ENCODE peak calls at places on chromosomes 6 and 20, in four cellular contexts. One of them, this sample, is unnamed.

GRCh38 chr6:15063253-15063853 is 182.5 kb upstream of the JARID2 start:
- DNase-seq in CD4-positive, CD25-positive, alpha-beta regulatory T cell: no peak
- DNase-seq in uterus: no peak
- DNase-seq in heart right ventricle: peak; percentile 26
- DNase-seq in this sample: no peak

GRCh38 chr20:37239026-37239451 is 22.6 kb downstream of the GHRH start:
- DNase-seq in heart right ventricle: no peak
- DNase-seq in CD4-positive, CD25-positive, alpha-beta regulatory T cell: no peak
- DNase-seq in uterus: no peak
- DNase-seq in this sample: no peak

GRCh38 chr6:167311286-167311685 is 13.6 kb upstream of the TTLL2 start:
- DNase-seq in heart right ventricle: no peak
- DNase-seq in CD4-positive, CD25-positive, alpha-beta regulatory T cell: no peak
- DNase-seq in uterus: peak; percentile 64
- DNase-seq in this sample: no peak

GRCh38 chr6:4987427-4987826 is 16.4 kb downstream of the RPP40 start:
- DNase-seq in uterus: no peak
- DNase-seq in heart right ventricle: no peak
- DNase-seq in CD4-positive, CD25-positive, alpha-beta regulatory T cell: no peak
- DNase-seq in this sample: no peak

GRCh38 chr20:25058797-25059486 is 1.0 kb upstream of the ACSS1 start:
- DNase-seq in CD4-positive, CD25-positive, alpha-beta regulatory T cell: no peak
- DNase-seq in heart right ventricle: no peak
- DNase-seq in uterus: peak; percentile 57
- DNase-seq in this sample: no peak

GRCh38 chr6:151561238-151561637 is 67.4 kb downstream of the CCDC170 start:
- DNase-seq in CD4-positive, CD25-positive, alpha-beta regulatory T cell: no peak
- DNase-seq in heart right ventricle: no peak
- DNase-seq in uterus: no peak
- DNase-seq in this sample: no peak

GRCh38 chr6:6713660-6714446 is 125.3 kb downstream of the LY86 start:
- DNase-seq in CD4-positive, CD25-positive, alpha-beta regulatory T cell: no peak
- DNase-seq in heart right ventricle: no peak
- DNase-seq in uterus: no peak
- DNase-seq in this sample: no peak

GRCh38 chr6:30981942-30982772 is 1.4 kb upstream of the MUC21 start:
- DNase-seq in uterus: peak; percentile 24
- DNase-seq in CD4-positive, CD25-positive, alpha-beta regulatory T cell: no peak
- DNase-seq in heart right ventricle: no peak
- DNase-seq in this sample: no peak

GRCh38 chr6:107230024-107230423 is 114.7 kb upstream of the BEND3 start:
- DNase-seq in uterus: no peak
- DNase-seq in CD4-positive, CD25-positive, alpha-beta regulatory T cell: no peak
- DNase-seq in heart right ventricle: no peak
- DNase-seq in this sample: no peak

GRCh38 chr6:117776441-117776840 is 101.2 kb downstream of the NUS1 start:
- DNase-seq in CD4-positive, CD25-positive, alpha-beta regulatory T cell: no peak
- DNase-seq in uterus: no peak
- DNase-seq in heart right ventricle: no peak
- DNase-seq in this sample: peak; percentile 10

GRCh38 chr6:170062209-170062903 is 228.5 kb downstream of the DLL1 start:
- DNase-seq in uterus: peak; percentile 3
- DNase-seq in CD4-positive, CD25-positive, alpha-beta regulatory T cell: no peak
- DNase-seq in heart right ventricle: no peak
- DNase-seq in this sample: no peak

GRCh38 chr6:46985943-46986342 is 56.2 kb downstream of the ADGRF1 start:
- DNase-seq in CD4-positive, CD25-positive, alpha-beta regulatory T cell: no peak
- DNase-seq in uterus: no peak
- DNase-seq in heart right ventricle: no peak
- DNase-seq in this sample: no peak

GRCh38 chr6:26596579-26597388 is at the start of gene ABT1:
- DNase-seq in uterus: peak; percentile 98
- DNase-seq in CD4-positive, CD25-positive, alpha-beta regulatory T cell: peak; percentile 95
- DNase-seq in heart right ventricle: peak; percentile 97
- DNase-seq in this sample: peak; percentile 96

GRCh38 chr6:122645256-122645655 is 35.1 kb downstream of the PKIB start:
- DNase-seq in uterus: no peak
- DNase-seq in CD4-positive, CD25-positive, alpha-beta regulatory T cell: no peak
- DNase-seq in heart right ventricle: no peak
- DNase-seq in this sample: no peak

GRCh38 chr6:22601941-22602340 is 32.6 kb downstream of the HDGFL1 start:
- DNase-seq in heart right ventricle: no peak
- DNase-seq in uterus: no peak
- DNase-seq in CD4-positive, CD25-positive, alpha-beta regulatory T cell: no peak
- DNase-seq in this sample: peak; percentile 6
- H3K4me3 ChIP-seq in heart right ventricle: no peak overlapping the region
- H3K4me3 ChIP-seq in uterus: no peak overlapping the region
- H3K4me3 ChIP-seq in CD4-positive, CD25-positive, alpha-beta regulatory T cell: no peak overlapping the region
- H3K4me3 ChIP-seq in this sample: no peak overlapping the region

GRCh38 chr6:138502546-138502945 is 3.3 kb upstream of the NHSL1 start:
- DNase-seq in heart right ventricle: no peak
- DNase-seq in CD4-positive, CD25-positive, alpha-beta regulatory T cell: no peak
- DNase-seq in uterus: no peak
- DNase-seq in this sample: no peak

GRCh38 chr6:138500045-138500665 is 861 bp upstream of the NHSL1 start:
- DNase-seq in CD4-positive, CD25-positive, alpha-beta regulatory T cell: no peak
- DNase-seq in uterus: no peak
- DNase-seq in heart right ventricle: no peak
- DNase-seq in this sample: no peak

GRCh38 chr6:138499303-138499991 is at the start of gene NHSL1:
- DNase-seq in uterus: no peak
- DNase-seq in heart right ventricle: no peak
- DNase-seq in CD4-positive, CD25-positive, alpha-beta regulatory T cell: no peak
- DNase-seq in this sample: no peak

GRCh38 chr6:138498575-138499302 is 555 bp downstream of the NHSL1 start:
- DNase-seq in heart right ventricle: no peak
- DNase-seq in uterus: no peak
- DNase-seq in CD4-positive, CD25-positive, alpha-beta regulatory T cell: no peak
- DNase-seq in this sample: no peak

GRCh38 chr6:138500867-138501446 is 1.7 kb upstream of the NHSL1 start:
- DNase-seq in uterus: no peak
- DNase-seq in heart right ventricle: no peak
- DNase-seq in CD4-positive, CD25-positive, alpha-beta regulatory T cell: no peak
- DNase-seq in this sample: no peak
- H3K4me3 ChIP-seq in uterus: no peak overlapping the region
- H3K4me3 ChIP-seq in heart right ventricle: no peak overlapping the region
- H3K4me3 ChIP-seq in CD4-positive, CD25-positive, alpha-beta regulatory T cell: no peak overlapping the region
- H3K4me3 ChIP-seq in this sample: no peak overlapping the region

DNA sequence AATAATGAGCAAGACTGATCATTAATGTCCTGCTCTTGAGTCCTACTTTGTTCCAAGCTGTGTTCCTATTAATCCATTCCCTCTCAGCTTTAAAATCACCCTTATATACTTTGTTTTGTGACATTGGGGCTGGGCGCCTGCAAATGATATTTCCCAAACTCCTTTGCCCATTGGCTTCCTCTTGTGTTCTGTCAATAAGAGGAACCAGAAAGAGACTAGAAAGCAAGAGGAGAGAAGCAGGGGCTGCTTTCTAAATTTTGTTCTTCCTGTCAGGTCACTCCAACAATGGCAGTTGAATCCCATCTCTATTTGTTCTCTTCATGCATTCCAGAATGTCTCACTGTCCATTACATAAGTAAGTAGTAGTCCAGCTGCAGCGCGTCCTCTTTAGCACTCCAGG is 21.6 kb upstream of the TRIM27 start:
- DNase-seq in CD4-positive, CD25-positive, alpha-beta regulatory T cell: no peak
- DNase-seq in heart right ventricle: no peak
- DNase-seq in uterus: no peak
- DNase-seq in this sample: no peak
- H3K4me3 ChIP-seq in CD4-positive, CD25-positive, alpha-beta regulatory T cell: no peak overlapping the region
- H3K4me3 ChIP-seq in heart right ventricle: no peak overlapping the region
- H3K4me3 ChIP-seq in uterus: no peak overlapping the region
- H3K4me3 ChIP-seq in this sample: no peak overlapping the region

DNA sequence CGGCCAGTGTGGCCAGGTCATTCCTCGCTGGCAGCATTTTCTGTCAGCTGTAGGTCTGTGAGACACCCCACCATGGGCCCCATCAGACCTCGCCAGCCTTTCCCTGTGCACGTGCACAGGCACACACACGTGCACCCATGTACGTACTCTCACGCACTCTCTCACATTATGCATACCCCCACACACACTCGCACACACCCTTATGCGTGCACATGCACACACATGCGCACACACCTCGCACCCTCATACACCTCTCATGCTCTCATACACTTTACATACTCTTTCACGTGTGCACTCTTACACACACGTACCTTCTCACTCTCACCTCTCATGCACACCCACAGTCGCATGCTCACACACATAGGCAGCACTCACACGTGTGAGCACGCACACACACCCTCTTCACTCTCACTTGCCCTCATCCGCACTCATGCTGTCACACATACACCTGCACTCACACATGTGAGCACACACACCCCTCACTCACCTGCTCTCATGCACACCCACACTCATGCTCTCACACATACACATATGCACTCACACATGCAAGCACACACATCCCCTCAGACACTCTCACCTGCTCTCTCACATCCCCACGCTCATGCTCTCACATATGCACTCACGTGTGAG is 46.7 kb downstream of the SNX9 start:
- DNase-seq in uterus: no peak
- DNase-seq in heart right ventricle: no peak
- DNase-seq in CD4-positive, CD25-positive, alpha-beta regulatory T cell: no peak
- DNase-seq in this sample: no peak
- H3K4me3 ChIP-seq in uterus: no peak overlapping the region
- H3K4me3 ChIP-seq in heart right ventricle: no peak overlapping the region
- H3K4me3 ChIP-seq in CD4-positive, CD25-positive, alpha-beta regulatory T cell: no peak overlapping the region
- H3K4me3 ChIP-seq in this sample: no peak overlapping the region

GRCh38 chr20:51021067-51022025 is 1.6 kb downstream of the KCNG1 start:
- DNase-seq in heart right ventricle: no peak
- DNase-seq in uterus: no peak
- DNase-seq in CD4-positive, CD25-positive, alpha-beta regulatory T cell: no peak
- DNase-seq in this sample: no peak

GRCh38 chr20:51022227-51022802 is 592 bp downstream of the KCNG1 start:
- DNase-seq in CD4-positive, CD25-positive, alpha-beta regulatory T cell: no peak
- DNase-seq in uterus: no peak
- DNase-seq in heart right ventricle: no peak
- DNase-seq in this sample: no peak

GRCh38 chr20:51024761-51025160 is 1.9 kb upstream of the KCNG1 start:
- DNase-seq in heart right ventricle: no peak
- DNase-seq in CD4-positive, CD25-positive, alpha-beta regulatory T cell: no peak
- DNase-seq in uterus: no peak
- DNase-seq in this sample: no peak

GRCh38 chr20:51022803-51023616 is at the start of gene KCNG1:
- DNase-seq in CD4-positive, CD25-positive, alpha-beta regulatory T cell: no peak
- DNase-seq in heart right ventricle: peak; percentile 70
- DNase-seq in uterus: peak; percentile 62
- DNase-seq in this sample: no peak

GRCh38 chr20:51023617-51024155 is 779 bp upstream of the KCNG1 start:
- DNase-seq in heart right ventricle: no peak
- DNase-seq in uterus: no peak
- DNase-seq in CD4-positive, CD25-positive, alpha-beta regulatory T cell: no peak
- DNase-seq in this sample: no peak
- H3K4me3 ChIP-seq in heart right ventricle: peak overlapping the region; percentile 52
- H3K4me3 ChIP-seq in uterus: peak overlapping the region; percentile 52
- H3K4me3 ChIP-seq in CD4-positive, CD25-positive, alpha-beta regulatory T cell: no peak overlapping the region
- H3K4me3 ChIP-seq in this sample: no peak overlapping the region

DNA sequence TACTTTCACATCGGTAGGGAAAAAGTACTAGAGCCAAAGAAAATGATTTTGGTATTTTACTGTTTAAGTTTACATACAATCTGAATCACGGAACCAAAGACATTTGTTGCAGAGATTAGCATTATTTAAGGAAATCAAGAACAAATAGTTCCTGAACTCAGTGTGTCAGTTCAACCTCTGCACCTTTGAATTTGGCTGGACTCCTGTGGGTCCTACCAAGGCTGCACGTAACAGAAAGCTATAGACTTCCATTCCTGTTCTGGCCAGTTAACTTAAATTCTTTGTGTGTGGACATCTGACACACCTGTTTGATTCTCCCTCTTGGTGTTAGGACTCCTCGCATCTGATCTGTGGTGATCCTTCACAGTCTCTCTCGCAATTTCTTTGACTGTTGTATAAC is 69.6 kb downstream of the MACROD2 start:
- DNase-seq in CD4-positive, CD25-positive, alpha-beta regulatory T cell: no peak
- DNase-seq in uterus: no peak
- DNase-seq in heart right ventricle: no peak
- DNase-seq in this sample: no peak
- H3K4me3 ChIP-seq in CD4-positive, CD25-positive, alpha-beta regulatory T cell: no peak overlapping the region
- H3K4me3 ChIP-seq in uterus: no peak overlapping the region
- H3K4me3 ChIP-seq in heart right ventricle: no peak overlapping the region
- H3K4me3 ChIP-seq in this sample: no peak overlapping the region